ENCODE peak calls at places on chromosomes 6 and 20, in four cellular contexts. O, X, Y and F are unnamed samples.

GRCh38 chr20:50259705-50260479 is 69.3 kb downstream of the CEBPB start:
- DNase-seq in O (peak; percentile 59), X (no peak), Y (no peak), F (no peak)

GRCh38 chr6:4973972-4974885 is 29.6 kb downstream of the RPP40 start:
- DNase-seq in O (no peak), X (peak; percentile 74), Y (peak; percentile 91), F (no peak)

GRCh38 chr6:53679446-53679933 is 13.9 kb upstream of the KLHL31 start:
- DNase-seq in O (no peak), X (no peak), Y (no peak), F (no peak)

GRCh38 chr6:136607932-136608772 is 57.9 kb upstream of the MAP7 start:
- DNase-seq in O (peak; percentile 83), X (no peak), Y (no peak), F (no peak)

GRCh38 chr6:133632906-133633305 is 256.0 kb upstream of the TCF21 start:
- DNase-seq in O (no peak), X (no peak), Y (no peak), F (no peak)

GRCh38 chr6:88238065-88238464 is 71.9 kb upstream of the CNR1 start:
- DNase-seq in O (peak; percentile 33), X (no peak), Y (no peak), F (no peak)

GRCh38 chr20:18465536-18466200 is 1.2 kb downstream of the DZANK1 start:
- DNase-seq in O (no peak), X (no peak), Y (no peak), F (no peak)

GRCh38 chr6:43771858-43772570 is 2.0 kb downstream of the VEGFA start:
- DNase-seq in O (peak; percentile 86), X (peak; percentile 91), Y (no peak), F (peak; percentile 82)

GRCh38 chr6:63180367-63180766 is 30.9 kb upstream of the FKBP1C start:
- DNase-seq in O (no peak), X (no peak), Y (no peak), F (no peak)

GRCh38 chr20:4666001-4666470 is 55.7 kb upstream of the PRND start:
- DNase-seq in O (peak; percentile 23), X (no peak), Y (no peak), F (no peak)

GRCh38 chr6:43767553-43768505 is 2.2 kb upstream of the VEGFA start:
- DNase-seq in O (no peak), X (peak; percentile 55), Y (no peak), F (no peak)

GRCh38 chr6:26596579-26597388 is at the start of gene ABT1:
- DNase-seq in O (peak; percentile 98), X (peak; percentile 99), Y (peak; percentile 100), F (peak; percentile 96)
- TF ChIP-seq EP300 in O (no peak), X (no peak), Y (no peak), F (no peak)

GRCh38 chr20:10705801-10706459 is 32.1 kb upstream of the JAG1 start:
- DNase-seq in O (peak; percentile 36), X (no peak), Y (no peak), F (peak; percentile 14)
- TF ChIP-seq POLR2AphosphoS5 in O (no peak), X (no peak), Y (no peak), F (no peak)

GRCh38 chr6:111803384-111803783 is 69.9 kb downstream of the FYN start:
- DNase-seq in O (no peak), X (no peak), Y (no peak), F (no peak)

GRCh38 chr6:111805511-111806181 is 67.6 kb downstream of the FYN start:
- DNase-seq in O (no peak), X (no peak), Y (no peak), F (no peak)

GRCh38 chr6:111803804-111804203 is 69.4 kb downstream of the FYN start:
- DNase-seq in O (no peak), X (no peak), Y (no peak), F (no peak)

GRCh38 chr6:111802720-111803119 is 70.5 kb downstream of the FYN start:
- DNase-seq in O (no peak), X (no peak), Y (no peak), F (no peak)

DNA sequence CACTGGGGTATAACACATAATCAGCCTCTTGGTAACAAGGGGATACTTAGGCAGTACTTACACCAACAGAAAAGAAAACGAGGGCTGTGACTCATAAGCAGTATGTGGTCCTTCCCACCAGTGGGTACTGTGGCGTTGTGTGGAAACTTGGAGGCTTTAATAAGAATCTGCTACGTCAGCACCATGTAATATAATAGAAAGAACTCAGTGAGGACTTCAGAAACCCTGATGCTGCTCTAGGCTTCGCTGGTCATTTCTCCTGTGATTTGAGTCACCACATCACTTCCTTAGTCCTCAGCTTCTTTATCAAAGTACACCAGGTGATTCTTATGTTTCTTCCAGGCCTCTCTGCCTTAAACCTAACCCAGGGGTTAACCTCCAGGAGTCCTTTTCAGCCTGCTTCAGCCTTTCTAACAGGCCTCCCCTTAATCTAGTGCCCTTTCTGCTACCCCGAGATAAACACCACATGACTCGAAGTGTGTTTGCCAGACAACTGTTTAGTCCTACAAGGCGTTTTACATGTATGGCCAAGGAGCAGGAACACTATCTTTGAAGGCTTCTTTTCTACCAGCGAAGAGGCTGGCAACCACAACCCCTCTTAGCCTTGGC is 68.5 kb downstream of the FYN start:
- DNase-seq in O (peak; percentile 24), X (no peak), Y (no peak), F (peak; percentile 44)
- TF ChIP-seq POLR2A in O (no peak), X (no peak), Y (no peak), F (no peak)

DNA sequence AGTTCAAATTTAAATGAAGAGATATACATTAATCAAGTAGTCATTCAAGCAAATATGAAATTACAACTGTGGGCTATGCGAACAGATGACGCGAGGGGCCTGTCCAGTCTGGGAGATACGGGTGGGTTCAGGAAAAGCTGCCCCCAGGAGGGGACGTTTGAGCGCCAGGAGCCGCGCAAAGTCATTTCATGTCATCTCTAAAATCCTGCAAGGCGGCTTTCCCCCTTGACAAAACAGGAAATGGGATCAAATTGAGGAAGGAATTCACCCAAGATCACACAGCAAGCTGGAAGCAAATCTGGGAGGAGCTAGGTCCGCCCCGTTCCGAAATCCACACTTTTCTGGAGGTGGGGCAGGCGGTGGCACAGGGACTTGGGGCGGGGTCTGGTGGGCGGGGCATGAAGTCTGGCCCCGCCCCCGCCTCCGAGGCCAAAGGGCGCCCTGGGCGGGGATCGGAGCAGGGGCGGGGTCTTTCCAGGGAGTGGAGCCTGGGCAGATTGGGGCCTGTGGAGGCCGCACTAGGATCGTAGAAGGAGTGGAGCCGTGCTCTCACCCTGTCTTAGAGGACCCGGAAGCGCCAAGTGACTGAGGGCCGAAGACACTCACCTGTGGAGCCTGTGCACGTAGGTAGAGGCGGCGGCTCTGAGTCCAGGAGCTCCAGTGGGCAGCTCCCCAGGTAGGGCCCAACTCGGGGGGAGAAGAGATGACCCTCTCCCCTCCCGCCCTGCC is at the start of gene LPIN3:
- DNase-seq in O (peak; percentile 95), X (peak; percentile 94), Y (peak; percentile 96), F (peak; percentile 96)
- TF ChIP-seq EP300 in O (no peak), X (no peak), Y (no peak), F (no peak)

GRCh38 chr20:63553251-63553932 is 567 bp upstream of the FNDC11 start:
- DNase-seq in O (peak; percentile 86), X (peak; percentile 91), Y (peak; percentile 96), F (peak; percentile 93)
- TF ChIP-seq POLR2AphosphoS5 in O (no peak), X (no peak), Y (peak; percentile 26), F (peak; percentile 38)